ENCODE peak calls at places on chromosomes 4 and X, in five cellular contexts. D, N, H, S and L are unnamed samples.

GRCh38 chr4:137961051-137961438 is 281.1 kb downstream of the SLC7A11 start:
- DNase-seq in D (peak), N (no peak), H (no peak), S (peak), L (no peak)

GRCh38 chr4:114026447-114026846 is 47.0 kb upstream of the ARSJ start:
- DNase-seq in D (no peak), N (no peak), H (no peak), S (no peak), L (no peak)

GRCh38 chr4:52635560-52635959 is 23.5 kb downstream of the USP46 start:
- DNase-seq in D (no peak), N (no peak), H (no peak), S (no peak), L (no peak)

GRCh38 chrX:80766916-80767315 is 42.8 kb downstream of the BRWD3 start:
- DNase-seq in D (no peak), N (no peak), H (no peak), S (no peak), L (no peak)

GRCh38 chr4:54659213-54660144 is 1.7 kb downstream of the KIT start:
- DNase-seq in D (peak), N (no peak), H (no peak), S (no peak), L (no peak)

GRCh38 chr4:84931961-84932360 is 34.5 kb downstream of the WDFY3 start:
- DNase-seq in D (no peak), N (no peak), H (no peak), S (no peak), L (no peak)

GRCh38 chr4:56345461-56345860 is 41.8 kb downstream of the AASDH start:
- DNase-seq in D (no peak), N (no peak), H (no peak), S (no peak), L (no peak)

GRCh38 chrX:41145920-41146608 is 60.8 kb downstream of the USP9X start:
- DNase-seq in D (peak), N (no peak), H (no peak), S (peak), L (no peak)

GRCh38 chrX:143437439-143437838 is 79.8 kb downstream of the SPANXN3 start:
- DNase-seq in D (peak), N (no peak), H (peak), S (no peak), L (no peak)

GRCh38 chr4:38785901-38786402 is 3.2 kb upstream of the TLR10 start:
- DNase-seq in D (no peak), N (no peak), H (no peak), S (no peak), L (no peak)